ENCODE peak calls at places on chromosome 1, in six cellular contexts. P is K562, B is HepG2, L is SK-N-SH, H is H1, F is GM12878. T is an unnamed sample.

GRCh38 chr1:200888349-200888838 is 6.3 kb upstream of the INAVA start:
- DNase-seq in P (no peak), F (peak; percentile 85), L (no peak), B (peak; percentile 67), H (no peak), T (no peak)

GRCh38 chr1:241603626-241604337 is 36.4 kb downstream of the CHML start:
- DNase-seq in P (no peak), L (no peak), H (no peak), F (no peak), B (no peak), T (no peak)

GRCh38 chr1:167439301-167439988 is 78.9 kb downstream of the CD247 start:
- DNase-seq in L (peak; percentile 86), B (peak; percentile 20), P (peak; percentile 60), F (no peak), H (peak; percentile 79), T (no peak)

GRCh38 chr1:183642166-183642565 is 6.6 kb upstream of the ARPC5 start:
- DNase-seq in P (no peak), B (no peak), L (no peak), F (no peak), H (no peak), T (no peak)

GRCh38 chr1:204103121-204103741 is 30.3 kb downstream of the SOX13 start:
- DNase-seq in F (no peak), H (no peak), L (no peak), P (no peak), B (no peak), T (no peak)

GRCh38 chr1:89605692-89606091 is 27.2 kb upstream of the LRRC8C start:
- DNase-seq in F (no peak), B (peak; percentile 75), H (no peak), P (no peak), L (no peak), T (peak; percentile 13)

GRCh38 chr1:222970040-222970439 is 155.2 kb downstream of the DISP1 start:
- DNase-seq in L (no peak), F (no peak), B (no peak), H (no peak), P (no peak), T (no peak)

GRCh38 chr1:151372411-151372934 is at the start of gene SELENBP1:
- DNase-seq in L (no peak), F (no peak), H (peak; percentile 76), B (peak; percentile 81), P (peak; percentile 84), T (no peak)

GRCh38 chr1:62476525-62477219 is 39.8 kb downstream of the USP1 start:
- DNase-seq in H (no peak), F (no peak), P (no peak), L (no peak), B (no peak), T (no peak)

GRCh38 chr1:226268421-226269124 is 40.4 kb downstream of the LIN9 start:
- DNase-seq in H (no peak), F (no peak), L (no peak), P (no peak), B (no peak), T (no peak)

GRCh38 chr1:230868736-230869385 is 540 bp upstream of the C1orf198 start:
- DNase-seq in B (peak; percentile 41), L (no peak), H (peak; percentile 81), P (peak; percentile 53), F (no peak), T (peak; percentile 24)

GRCh38 chr1:58401991-58402390 is 144.5 kb downstream of the OMA1 start:
- DNase-seq in H (peak; percentile 27), F (no peak), B (no peak), L (no peak), P (no peak), T (no peak)

GRCh38 chr1:55993608-55994251 is 585.6 kb downstream of the PLPP3 start:
- DNase-seq in F (no peak), L (no peak), P (no peak), B (no peak), H (no peak), T (no peak)

GRCh38 chr1:10082785-10083479 is 50.2 kb downstream of the UBE4B start:
- DNase-seq in B (no peak), L (no peak), H (no peak), P (no peak), F (no peak), T (no peak)

GRCh38 chr1:214281030-214281901 is at the start of gene SMYD2:
- DNase-seq in H (peak; percentile 85), P (peak; percentile 89), B (peak; percentile 56), L (peak; percentile 93), F (no peak), T (peak; percentile 36)
- TF ChIP-seq POLR2AphosphoS5 in H (peak; percentile 28), P (peak; percentile 51), B (peak; percentile 51), L (peak; percentile 11), F (no peak), T (peak; percentile 55)

GRCh38 chr1:193222079-193222615 is 35.7 kb upstream of the B3GALT2 start:
- DNase-seq in H (no peak), L (no peak), P (no peak), B (no peak), F (no peak), T (no peak)
- TF ChIP-seq RAD21 in H (no peak), L (no peak), P (no peak), B (no peak), F (no peak), T (no peak)

DNA sequence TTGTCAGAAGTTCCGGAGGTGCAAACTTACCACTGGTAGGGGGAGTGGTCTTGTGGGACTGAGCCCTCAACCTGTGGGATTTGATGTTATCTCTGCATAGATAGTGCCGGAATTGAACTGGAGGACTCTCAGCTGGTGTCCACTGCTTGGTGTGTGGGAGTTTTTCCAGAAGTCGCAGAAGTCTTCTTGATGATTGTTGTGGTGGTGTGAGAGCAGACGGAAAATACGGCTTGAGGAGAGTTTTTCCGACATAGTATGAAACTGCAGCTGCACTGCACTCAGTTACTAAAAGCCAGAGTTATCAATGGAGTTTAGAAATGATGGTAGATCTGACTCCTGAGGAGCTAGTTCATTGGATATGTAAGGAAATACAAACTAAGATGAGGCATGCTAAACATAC is 14.9 kb downstream of the RGS5 start:
- DNase-seq in F (no peak), P (no peak), L (no peak), B (no peak), H (no peak), T (no peak)
- TF ChIP-seq POLR2AphosphoS5 in F (no peak), P (no peak), L (no peak), B (no peak), H (no peak), T (no peak)

GRCh38 chr1:155195201-155196102 is 12.2 kb downstream of the THBS3 start:
- DNase-seq in H (peak; percentile 55), P (no peak), B (no peak), F (no peak), L (no peak), T (no peak)

GRCh38 chr1:155198547-155198906 is 9.2 kb downstream of the THBS3 start:
- DNase-seq in B (no peak), P (no peak), F (no peak), L (no peak), H (no peak), T (no peak)

GRCh38 chr1:155196893-155197638 is 10.6 kb downstream of the THBS3 start:
- DNase-seq in F (no peak), H (no peak), P (no peak), L (no peak), B (no peak), T (no peak)

GRCh38 chr1:155197901-155198546 is 9.7 kb downstream of the THBS3 start:
- DNase-seq in B (no peak), F (no peak), H (no peak), P (no peak), L (no peak), T (no peak)

GRCh38 chr1:155196103-155196892 is 11.4 kb downstream of the THBS3 start:
- DNase-seq in H (peak; percentile 87), F (no peak), B (no peak), P (no peak), L (no peak), T (no peak)
- TF ChIP-seq RAD21 in H (no peak), F (no peak), B (no peak), P (no peak), L (no peak), T (no peak)

DNA sequence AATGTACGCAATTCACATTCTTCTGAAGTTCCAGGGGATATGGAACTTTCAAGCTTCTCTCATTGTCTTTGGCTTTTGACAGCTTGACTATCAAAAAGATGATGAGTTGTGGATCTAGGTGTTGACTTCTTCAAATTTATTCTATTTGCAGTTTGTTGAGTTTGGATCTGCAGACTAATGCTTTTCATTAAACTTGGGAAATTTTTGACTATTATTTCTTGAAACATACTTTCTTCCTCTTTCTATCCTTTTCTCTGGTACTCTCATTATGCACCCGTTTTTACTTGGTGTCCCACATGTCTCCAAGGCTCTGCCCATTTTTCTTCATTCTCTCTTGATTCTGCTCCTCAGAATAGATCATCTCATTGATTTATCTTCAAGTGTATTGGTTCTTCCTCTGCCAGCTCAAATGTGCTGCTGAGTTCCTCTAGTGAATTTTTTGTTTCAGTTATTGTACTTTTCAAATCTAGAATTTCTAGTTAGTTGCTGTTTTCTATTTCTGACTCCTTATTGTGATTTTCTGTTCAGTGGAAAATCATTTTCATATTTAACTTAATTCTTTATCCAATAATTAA is 49.4 kb downstream of the CYP2J2 start:
- DNase-seq in B (no peak), P (no peak), H (no peak), F (no peak), L (no peak), T (no peak)
- TF ChIP-seq POLR2AphosphoS5 in B (no peak), P (no peak), H (no peak), F (no peak), L (no peak), T (no peak)

GRCh38 chr1:39683591-39684312 is 7.5 kb downstream of the HPCAL4 start:
- DNase-seq in F (no peak), P (no peak), L (peak; percentile 42), H (peak; percentile 65), B (no peak), T (no peak)
- TF ChIP-seq RAD21 in F (no peak), P (no peak), L (no peak), H (no peak), B (no peak), T (no peak)

T was measured in HCT116.